ENCODE peak calls at places on chromosomes 1 and 21, in six cellular contexts. J, X, O, V, R and Q are unnamed samples.

GRCh38 chr1:156379420-156380165 is 10.6 kb downstream of the RHBG start:
- DNase-seq in J (no peak), X (no peak), O (no peak), V (no peak), R (peak; percentile 50), Q (no peak)

GRCh38 chr1:182186757-182187146 is 125.2 kb upstream of the ZNF648 start:
- DNase-seq in J (no peak), X (no peak), O (no peak), V (no peak), R (no peak), Q (no peak)

GRCh38 chr1:198725090-198725489 is 86.2 kb downstream of the PTPRC start:
- DNase-seq in J (no peak), X (no peak), O (no peak), V (no peak), R (no peak), Q (no peak)

GRCh38 chr1:46150085-46150484 is 17.7 kb upstream of the PIK3R3 start:
- DNase-seq in J (no peak), X (no peak), O (no peak), V (no peak), R (no peak), Q (no peak)

GRCh38 chr1:999797-1000356 is at the start of gene HES4:
- DNase-seq in J (peak; percentile 82), X (peak; percentile 91), O (peak; percentile 86), V (peak; percentile 95), R (peak; percentile 92), Q (peak; percentile 97)

GRCh38 chr1:22494144-22494543 is 42.5 kb downstream of the ZBTB40 start:
- DNase-seq in J (no peak), X (no peak), O (no peak), V (no peak), R (no peak), Q (no peak)

GRCh38 chr1:225424562-225425210 is 3.2 kb downstream of the LBR start:
- DNase-seq in J (no peak), X (no peak), O (no peak), V (no peak), R (no peak), Q (no peak)

GRCh38 chr1:1342061-1342562 is 7.1 kb downstream of the DVL1 start:
- DNase-seq in J (no peak), X (no peak), O (no peak), V (no peak), R (no peak), Q (no peak)

GRCh38 chr1:184820956-184821355 is 66.3 kb upstream of the EDEM3 start:
- DNase-seq in J (no peak), X (no peak), O (no peak), V (no peak), R (no peak), Q (no peak)

GRCh38 chr1:171655215-171656116 is 3.0 kb upstream of the MYOC start:
- DNase-seq in J (peak; percentile 71), X (peak; percentile 32), O (peak; percentile 79), V (peak; percentile 86), R (peak; percentile 57), Q (no peak)

GRCh38 chr1:156616463-156616862 is 2.8 kb upstream of the HAPLN2 start:
- DNase-seq in J (peak; percentile 60), X (no peak), O (peak; percentile 63), V (peak; percentile 63), R (peak; percentile 58), Q (no peak)

GRCh38 chr1:151713044-151713443 is 3.6 kb downstream of the CELF3 start:
- DNase-seq in J (no peak), X (no peak), O (no peak), V (no peak), R (no peak), Q (no peak)

GRCh38 chr1:9233241-9233941 is 1.2 kb upstream of the H6PD start:
- DNase-seq in J (peak; percentile 98), X (peak; percentile 89), O (peak; percentile 89), V (peak; percentile 69), R (no peak), Q (peak; percentile 83)

GRCh38 chr1:16012590-16013219 is 5.1 kb downstream of the HSPB7 start:
- DNase-seq in J (peak; percentile 93), X (peak; percentile 70), O (peak; percentile 81), V (peak; percentile 86), R (peak; percentile 40), Q (no peak)

GRCh38 chr1:70420320-70420719 is 9.3 kb downstream of the CTH start:
- DNase-seq in J (no peak), X (no peak), O (no peak), V (no peak), R (no peak), Q (no peak)

GRCh38 chr1:197763307-197763706 is 12.0 kb downstream of the DENND1B start:
- DNase-seq in J (no peak), X (no peak), O (no peak), V (no peak), R (no peak), Q (no peak)

GRCh38 chr1:161478985-161479384 is 26.3 kb upstream of the FCGR2A start:
- DNase-seq in J (no peak), X (no peak), O (no peak), V (no peak), R (no peak), Q (no peak)

GRCh38 chr1:222331340-222331739 is 216.6 kb downstream of the HHIPL2 start:
- DNase-seq in J (no peak), X (no peak), O (no peak), V (no peak), R (no peak), Q (no peak)

GRCh38 chr1:9481048-9481447 is 58.2 kb upstream of the SLC25A33 start:
- DNase-seq in J (no peak), X (no peak), O (no peak), V (no peak), R (no peak), Q (no peak)

GRCh38 chr21:33541105-33541711 is 709 bp downstream of the GART start:
- DNase-seq in J (no peak), X (no peak), O (no peak), V (no peak), R (peak; percentile 40), Q (no peak)

GRCh38 chr1:47508900-47509488 is 71.2 kb downstream of the FOXD2 start:
- DNase-seq in J (no peak), X (no peak), O (no peak), V (no peak), R (no peak), Q (no peak)

GRCh38 chr1:98924971-98925370 is 79.7 kb downstream of the PLPPR5 start:
- DNase-seq in J (no peak), X (no peak), O (no peak), V (no peak), R (no peak), Q (no peak)

GRCh38 chr1:27361044-27361402 is 5.7 kb downstream of the MAP3K6 start:
- DNase-seq in J (no peak), X (no peak), O (no peak), V (no peak), R (no peak), Q (no peak)

GRCh38 chr1:27361553-27361952 is 5.2 kb downstream of the MAP3K6 start:
- DNase-seq in J (no peak), X (no peak), O (no peak), V (no peak), R (no peak), Q (no peak)

GRCh38 chr1:27359822-27360158 is 7.0 kb downstream of the MAP3K6 start:
- DNase-seq in J (no peak), X (no peak), O (no peak), V (no peak), R (no peak), Q (no peak)

GRCh38 chr1:27358928-27359313 is 7.8 kb downstream of the MAP3K6 start:
- DNase-seq in J (no peak), X (no peak), O (no peak), V (no peak), R (no peak), Q (no peak)

DNA sequence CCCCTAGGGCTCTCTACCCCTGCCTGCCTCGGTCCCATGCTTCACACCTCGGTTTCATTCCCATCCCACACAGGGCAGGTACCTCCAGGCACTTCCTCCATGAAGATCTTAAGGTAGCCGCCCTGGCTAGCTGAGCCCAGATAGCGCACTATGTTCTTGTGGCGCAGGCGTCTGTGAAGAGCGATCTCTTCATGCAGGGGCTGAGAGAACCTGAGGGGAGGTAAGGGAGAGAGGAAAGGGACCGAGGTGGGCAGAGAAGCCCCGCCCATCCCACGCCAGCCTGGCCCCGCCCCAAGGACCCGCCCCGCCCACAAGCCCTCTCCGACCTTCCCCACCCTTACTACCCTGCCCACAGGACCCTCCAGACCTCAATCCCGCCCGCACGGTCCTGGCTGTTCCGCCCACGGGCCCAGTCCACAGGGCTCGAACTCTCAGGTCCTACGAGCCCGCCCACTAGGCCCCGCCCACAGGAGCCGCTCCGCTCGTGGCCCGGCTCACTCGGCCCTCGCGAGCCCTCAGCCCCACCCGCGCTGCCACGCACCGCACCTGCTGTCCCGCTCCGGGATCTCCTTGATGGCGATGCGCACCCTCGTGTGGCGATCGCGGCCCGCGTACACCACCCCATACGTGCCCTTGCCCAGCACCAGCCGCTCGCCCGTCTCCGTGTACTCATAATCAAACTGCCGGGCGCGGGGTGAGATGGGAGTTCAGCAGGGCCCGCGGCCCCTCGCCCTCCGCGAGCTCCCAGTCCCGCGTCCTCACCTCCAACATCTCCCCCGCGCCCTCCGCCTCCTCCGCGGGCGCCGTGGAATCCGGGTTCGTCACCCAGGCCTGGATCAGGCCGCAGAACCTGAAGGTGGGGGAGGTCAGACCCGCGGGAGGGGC is 6.4 kb downstream of the MAP3K6 start:
- DNase-seq in J (peak; percentile 36), X (no peak), O (no peak), V (no peak), R (no peak), Q (no peak)
- H3K4me3 ChIP-seq in J (no peak overlapping the region), X (peak overlapping the region; percentile 11), O (no peak overlapping the region), V (peak overlapping the region; percentile 37), R (no peak overlapping the region), Q (no peak overlapping the region)

DNA sequence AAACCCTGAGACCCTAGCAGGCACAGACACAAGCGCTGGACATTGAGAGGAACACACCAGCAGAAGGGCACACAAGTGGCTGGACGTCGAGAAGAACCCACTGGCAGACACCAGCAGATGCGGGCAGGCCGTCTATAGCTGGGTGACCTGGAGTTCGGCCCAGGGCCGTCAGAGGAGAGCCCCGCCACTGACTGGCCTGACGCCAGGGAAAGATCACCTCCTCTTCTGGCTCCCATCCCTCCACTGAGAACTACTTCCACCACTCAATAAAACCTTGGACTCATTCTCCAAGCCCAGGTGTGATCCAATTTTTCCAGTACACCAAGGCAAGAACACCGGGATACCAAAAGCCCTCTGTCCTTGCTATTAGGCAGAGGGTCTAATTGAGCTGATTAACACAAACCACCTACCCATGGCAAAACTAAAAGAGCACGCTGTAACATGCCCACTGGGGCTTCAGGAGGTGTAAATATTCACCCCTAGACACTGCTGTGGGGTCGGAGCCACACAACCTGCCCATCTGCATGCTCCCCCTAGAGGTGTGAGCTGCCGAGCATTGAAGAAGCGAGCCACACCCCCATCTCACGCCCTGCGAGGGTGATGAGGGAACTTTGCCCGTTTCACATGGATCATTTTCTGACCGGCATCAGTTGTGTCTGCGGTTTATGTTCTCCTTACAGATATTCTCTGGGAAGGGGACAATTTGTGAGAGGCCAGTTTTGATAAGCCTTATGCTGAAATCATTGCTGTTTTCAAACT is 104.8 kb downstream of the HLX start:
- DNase-seq in J (no peak), X (no peak), O (no peak), V (no peak), R (no peak), Q (no peak)
- TF ChIP-seq CTCF in J (no peak), X (no peak), O (no peak), V (no peak), R (no peak), Q (no peak)

GRCh38 chr21:28674807-28675206 is 317.9 kb downstream of the LTN1 start:
- DNase-seq in J (no peak), X (no peak), O (no peak), V (no peak), R (no peak), Q (no peak)
- TF ChIP-seq POLR2A in J (no peak), X (no peak), O (no peak), V (no peak), R (no peak), Q (no peak)

GRCh38 chr1:68173283-68174172 is 58.8 kb downstream of the WLS start:
- DNase-seq in J (no peak), X (no peak), O (no peak), V (no peak), R (no peak), Q (no peak)
- H3K4me3 ChIP-seq in J (no peak overlapping the region), X (no peak overlapping the region), O (peak overlapping the region; percentile 17), V (no peak overlapping the region), R (no peak overlapping the region), Q (no peak overlapping the region)